ENCODE peak calls at places on chromosomes 5 and 9, in ten cellular contexts. K, F, G, H, R, D, U, L, S and Q are unnamed samples.

GRCh38 chr9:112863781-112864180 is 26.9 kb downstream of the SLC46A2 start:
- DNase-seq in G (no peak), L (no peak), K (no peak), R (no peak), H (no peak), U (no peak), S (no peak), F (no peak), D (no peak), Q (no peak)

GRCh38 chr9:127586537-127586936 is 25.5 kb upstream of the STXBP1 start:
- DNase-seq in D (peak), R (peak), S (no peak), G (peak), H (peak), F (peak), U (peak), L (peak), K (no peak), Q (peak)

GRCh38 chr5:97062046-97062445 is 80.4 kb downstream of the LIX1 start:
- DNase-seq in S (no peak), G (no peak), D (no peak), R (no peak), F (no peak), K (no peak), L (no peak), U (no peak), H (no peak), Q (no peak)

GRCh38 chr5:66306844-66307315 is 162.8 kb downstream of the SREK1 start:
- DNase-seq in G (no peak), K (no peak), R (no peak), H (no peak), F (no peak), L (no peak), S (no peak), D (no peak), U (no peak), Q (no peak)

GRCh38 chr5:158812381-158812780 is 287.3 kb downstream of the EBF1 start:
- DNase-seq in L (no peak), F (peak), R (peak), H (no peak), U (no peak), S (no peak), K (no peak), G (no peak), D (no peak), Q (no peak)

GRCh38 chr9:126304946-126305370 is 21.7 kb upstream of the MVB12B start:
- DNase-seq in S (no peak), D (no peak), R (no peak), G (no peak), K (no peak), L (no peak), F (no peak), H (no peak), U (no peak), Q (no peak)

GRCh38 chr5:55303238-55303690 is 4.2 kb downstream of the DHX29 start:
- DNase-seq in H (no peak), L (no peak), G (no peak), U (no peak), S (no peak), R (no peak), D (no peak), F (peak), K (no peak), Q (no peak)

GRCh38 chr5:55177078-55177477 is 4.1 kb upstream of the CDC20B start:
- DNase-seq in S (no peak), R (no peak), D (no peak), F (no peak), L (no peak), U (no peak), H (no peak), K (no peak), G (no peak), Q (no peak)

GRCh38 chr9:35750256-35750531 is 1.1 kb downstream of the RGP1 start:
- DNase-seq in S (no peak), F (no peak), L (no peak), D (no peak), U (no peak), H (no peak), K (no peak), R (no peak), G (no peak), Q (no peak)

GRCh38 chr5:26700759-26701384 is 337.5 kb downstream of the CDH9 start:
- DNase-seq in U (no peak), R (no peak), H (no peak), D (no peak), F (peak), G (no peak), K (peak), L (peak), S (no peak), Q (peak)

GRCh38 chr9:40935336-40935735 is 193.1 kb downstream of the FOXD4L6 start:
- DNase-seq in G (no peak), K (no peak), L (no peak), U (no peak), H (no peak), D (no peak), R (no peak), S (no peak), F (no peak), Q (no peak)

GRCh38 chr5:157582731-157583580 is 7.4 kb upstream of the ADAM19 start:
- DNase-seq in H (no peak), D (no peak), U (no peak), L (no peak), G (no peak), S (no peak), F (no peak), K (no peak), R (no peak), Q (no peak)

GRCh38 chr5:14696057-14696456 is 31.5 kb downstream of the OTULIN start:
- DNase-seq in L (peak), K (no peak), U (no peak), F (no peak), R (no peak), G (no peak), S (no peak), D (no peak), H (no peak), Q (no peak)

GRCh38 chr9:14096182-14096922 is 217.6 kb downstream of the NFIB start:
- DNase-seq in K (no peak), F (no peak), D (no peak), L (peak), G (no peak), U (no peak), R (no peak), S (no peak), H (no peak), Q (no peak)

GRCh38 chr5:173210877-173211276 is 24.1 kb downstream of the NKX2-5 start:
- DNase-seq in K (no peak), G (peak), F (no peak), S (no peak), R (no peak), U (no peak), H (no peak), L (no peak), D (no peak), Q (no peak)

GRCh38 chr5:171421331-171422262 is 2.1 kb downstream of the FGF18 start:
- DNase-seq in H (no peak), S (no peak), K (no peak), U (no peak), F (no peak), L (no peak), D (no peak), R (no peak), G (no peak), Q (no peak)

GRCh38 chr5:139446956-139447779 is 7.8 kb upstream of the DNAJC18 start:
- DNase-seq in G (no peak), U (no peak), L (no peak), S (no peak), H (no peak), K (no peak), R (no peak), D (no peak), F (no peak), Q (no peak)

GRCh38 chr9:123883634-123884033 is 46.3 kb downstream of the DENND1A start:
- DNase-seq in D (no peak), R (no peak), F (no peak), S (no peak), G (no peak), K (peak), U (no peak), H (no peak), L (no peak), Q (no peak)

GRCh38 chr5:168992687-168993086 is 308.3 kb downstream of the SLIT3 start:
- DNase-seq in D (no peak), G (no peak), K (no peak), U (no peak), F (no peak), R (no peak), S (no peak), H (peak), L (peak), Q (no peak)

DNA sequence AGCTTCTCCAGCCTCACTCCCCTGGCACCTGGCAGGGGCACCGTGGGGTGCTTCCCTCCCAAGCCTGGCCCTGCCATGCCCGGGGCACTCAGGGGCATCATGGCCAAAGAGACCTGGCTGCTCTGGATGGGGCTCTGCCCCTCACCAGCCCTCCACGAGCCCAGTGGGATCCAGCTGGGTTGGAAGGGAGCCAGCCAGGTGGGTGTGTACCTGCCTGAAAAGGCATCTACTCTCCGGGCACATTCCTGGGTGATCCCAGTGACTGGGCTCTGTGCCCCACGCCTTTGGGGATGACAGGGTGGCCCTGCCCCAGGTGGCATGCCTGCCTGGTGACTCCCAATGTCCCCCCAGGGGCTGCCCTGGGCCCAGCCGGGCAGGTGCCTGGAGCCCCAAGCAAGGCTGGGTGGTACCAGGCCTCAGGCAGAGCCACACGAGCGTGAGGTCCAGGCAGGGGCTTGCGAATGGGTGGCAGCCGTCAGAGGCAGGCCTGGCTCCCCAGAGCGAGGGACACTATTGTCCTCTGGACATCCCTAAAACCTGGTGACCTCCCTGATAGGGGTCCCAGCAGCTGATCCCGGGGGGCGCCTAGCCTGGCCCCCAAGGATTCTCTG is 777 bp downstream of the GPSM1 start:
- DNase-seq in G (no peak), K (no peak), L (no peak), U (peak), D (no peak), R (no peak), F (no peak), H (peak), S (no peak), Q (no peak)
- TF ChIP-seq POLR2A in G (no peak), K (no peak), L (no peak), U (no peak), D (no peak), R (no peak), F (no peak), H (no peak), S (no peak), Q (no peak)

GRCh38 chr5:68656936-68657857 is 436.6 kb upstream of the SLC30A5 start:
- DNase-seq in H (no peak), D (no peak), R (no peak), U (no peak), G (no peak), F (no peak), L (no peak), S (peak), K (no peak), Q (no peak)
- TF ChIP-seq POLR2A in H (no peak), D (no peak), R (no peak), U (no peak), G (no peak), F (no peak), L (no peak), S (no peak), K (no peak), Q (no peak)

DNA sequence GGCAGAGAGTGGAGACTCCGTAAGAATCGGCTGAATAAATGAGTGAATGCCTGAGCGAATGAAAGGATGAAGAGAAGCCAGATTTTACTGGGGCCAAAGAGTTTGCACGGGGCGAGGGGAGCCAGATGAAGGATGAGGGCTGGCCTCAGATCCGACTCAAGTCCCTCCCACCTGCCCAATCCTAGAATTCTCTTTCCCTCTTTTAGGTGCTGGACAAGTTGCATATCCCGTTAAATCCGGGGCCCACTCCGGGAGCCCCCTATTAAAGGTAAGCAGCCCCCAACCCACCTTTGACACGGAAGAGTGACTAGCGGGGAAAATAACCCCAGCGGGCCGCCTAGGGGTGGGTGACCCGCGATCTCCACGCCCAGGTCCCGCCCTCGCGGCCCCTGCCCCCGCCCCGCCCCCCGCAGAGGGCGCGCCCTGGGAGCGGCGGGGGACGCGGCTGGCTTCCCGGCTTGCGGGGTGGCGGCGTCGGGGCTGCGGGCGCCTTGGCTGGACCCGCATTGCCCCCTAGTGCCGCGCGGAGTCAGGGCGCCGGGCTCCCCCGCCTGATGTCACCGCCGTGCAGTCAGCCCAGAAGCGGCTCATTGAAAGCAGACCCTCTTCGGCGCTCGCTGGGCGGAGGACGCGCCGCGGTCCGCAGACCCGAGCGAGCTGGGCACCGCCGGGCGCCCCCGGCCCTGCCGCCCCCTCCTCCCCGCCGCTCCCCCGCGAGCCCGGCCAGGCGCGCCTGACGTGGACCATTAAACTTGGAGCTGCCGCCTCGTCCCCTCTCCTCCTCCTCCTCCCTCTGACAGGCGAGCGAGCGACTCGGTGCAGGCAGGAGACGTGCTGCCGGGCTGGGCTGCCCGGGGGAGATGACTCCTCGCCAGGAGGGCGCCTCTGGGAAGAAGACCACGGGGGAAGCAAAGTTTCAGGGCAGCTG is at the start of gene ADRA1B:
- DNase-seq in U (peak), G (peak), F (peak), H (no peak), K (peak), R (peak), L (peak), S (peak), D (no peak), Q (peak)
- TF ChIP-seq POLR2A in U (no peak), G (no peak), F (no peak), H (no peak), K (peak), R (no peak), L (no peak), S (no peak), D (no peak), Q (no peak)

GRCh38 chr9:116123171-116123570 is 30.4 kb upstream of the PAPPA start:
- DNase-seq in R (no peak), U (no peak), F (no peak), L (no peak), G (no peak), S (no peak), D (no peak), H (no peak), K (no peak), Q (no peak)

GRCh38 chr9:116124472-116125040 is 29.0 kb upstream of the PAPPA start:
- DNase-seq in D (no peak), G (no peak), F (no peak), H (no peak), L (no peak), U (no peak), R (no peak), S (no peak), K (no peak), Q (no peak)
- TF ChIP-seq POLR2A in D (no peak), G (no peak), F (no peak), H (no peak), L (no peak), U (no peak), R (no peak), S (no peak), K (no peak), Q (no peak)

GRCh38 chr9:133477461-133477860 is 1.4 kb downstream of the SLC2A6 start:
- DNase-seq in D (no peak), G (no peak), L (no peak), S (no peak), K (no peak), U (no peak), F (no peak), R (no peak), H (no peak), Q (no peak)
- TF ChIP-seq POLR2A in D (no peak), G (no peak), L (no peak), S (no peak), K (no peak), U (no peak), F (no peak), R (no peak), H (no peak), Q (no peak)

GRCh38 chr9:108928386-108928785 is 5.5 kb downstream of the ELP1 start:
- DNase-seq in H (no peak), R (no peak), G (no peak), F (no peak), L (no peak), D (no peak), S (no peak), U (no peak), K (no peak), Q (no peak)

GRCh38 chr9:108934323-108934885 is at the start of gene ABITRAM:
- DNase-seq in D (peak), L (peak), G (peak), H (no peak), F (peak), K (peak), S (peak), R (peak), U (peak), Q (peak)

GRCh38 chr9:108933231-108933630 is 693 bp downstream of the ELP1 start:
- DNase-seq in S (no peak), H (no peak), R (peak), F (no peak), K (no peak), G (no peak), D (no peak), L (no peak), U (no peak), Q (no peak)

GRCh38 chr9:108937561-108938305 is 3.5 kb downstream of the ABITRAM start:
- DNase-seq in R (no peak), D (no peak), L (no peak), U (no peak), K (no peak), S (no peak), G (no peak), F (no peak), H (no peak), Q (no peak)

GRCh38 chr9:108933641-108934322 is at the start of gene ELP1:
- DNase-seq in G (peak), K (peak), U (peak), L (peak), H (peak), R (peak), F (peak), D (peak), S (peak), Q (peak)
- TF ChIP-seq POLR2A in G (peak), K (peak), U (peak), L (peak), H (peak), R (peak), F (peak), D (no peak), S (peak), Q (peak)